ENCODE peak calls at places on chromosome 22, in eight cellular contexts. V is cerebellar nuclear complex, Q is AG04450, P is ecto neural progenitor cell, H is amniotic epithelial cell, I is GM04503, T is Caco-2, L is SK-N-MC. Z is an unnamed sample.

GRCh38 chr22:29172216-29172615 is 33.5 kb upstream of the EMID1 start:
- DNase-seq in V (no peak), Q (no peak), P (no peak), H (no peak), I (no peak), T (no peak), L (no peak), Z (no peak)

GRCh38 chr22:30519842-30520425 is 14.4 kb upstream of the SEC14L4 start:
- DNase-seq in V (no peak), Q (no peak), P (no peak), H (no peak), I (no peak), T (no peak), L (no peak), Z (no peak)

GRCh38 chr22:19850482-19851109 is 4.1 kb downstream of the GNB1L start:
- DNase-seq in V (no peak), Q (no peak), P (no peak), H (no peak), I (no peak), T (no peak), L (no peak), Z (no peak)

GRCh38 chr22:45756558-45756957 is 84.9 kb downstream of the ATXN10 start:
- DNase-seq in V (no peak), Q (no peak), P (no peak), H (no peak), I (no peak), T (no peak), L (no peak), Z (no peak)

GRCh38 chr22:49500942-49501395 is 326.7 kb downstream of the BRD1 start:
- DNase-seq in V (no peak), Q (no peak), P (no peak), H (no peak), I (no peak), T (no peak), L (no peak), Z (no peak)

GRCh38 chr22:43826142-43827093 is 14.3 kb upstream of the EFCAB6 start:
- DNase-seq in V (no peak), Q (no peak), P (no peak), H (peak), I (peak), T (no peak), L (no peak), Z (no peak)

GRCh38 chr22:50522806-50523438 is 2.5 kb downstream of the SCO2 start:
- DNase-seq in V (no peak), Q (no peak), P (no peak), H (no peak), I (no peak), T (no peak), L (no peak), Z (no peak)

GRCh38 chr22:17922925-17923898 is 101.1 kb downstream of the MICAL3 start:
- DNase-seq in V (no peak), Q (peak), P (no peak), H (peak), I (peak), T (no peak), L (no peak), Z (no peak)

GRCh38 chr22:39024923-39025322 is 4.0 kb downstream of the APOBEC3D start:
- DNase-seq in V (no peak), Q (no peak), P (no peak), H (no peak), I (no peak), T (no peak), L (no peak), Z (no peak)

GRCh38 chr22:20584029-20584871 is 76.8 kb downstream of the MED15 start:
- DNase-seq in V (no peak), Q (no peak), P (no peak), H (no peak), I (no peak), T (no peak), L (no peak), Z (no peak)

GRCh38 chr22:22748297-22748743 is 103.9 kb downstream of the GGTLC2 start:
- DNase-seq in V (no peak), Q (peak), P (no peak), H (peak), I (peak), T (peak), L (no peak), Z (no peak)

GRCh38 chr22:42836026-42836425 is 21.0 kb downstream of the ARFGAP3 start:
- DNase-seq in V (no peak), Q (no peak), P (no peak), H (no peak), I (no peak), T (no peak), L (no peak), Z (no peak)

GRCh38 chr22:28978158-28978557 is 83.5 kb downstream of the C22orf31 start:
- DNase-seq in V (no peak), Q (no peak), P (no peak), H (peak), I (no peak), T (no peak), L (no peak), Z (no peak)

GRCh38 chr22:37280718-37281117 is 1.6 kb upstream of the CYTH4 start:
- DNase-seq in V (no peak), Q (no peak), P (no peak), H (no peak), I (no peak), T (no peak), L (no peak), Z (no peak)

GRCh38 chr22:22721681-22722309 is 77.4 kb downstream of the GGTLC2 start:
- DNase-seq in V (no peak), Q (no peak), P (no peak), H (peak), I (no peak), T (no peak), L (no peak), Z (no peak)

GRCh38 chr22:47012589-47013365 is 250.3 kb downstream of the TBC1D22A start:
- DNase-seq in V (no peak), Q (peak), P (no peak), H (peak), I (peak), T (peak), L (no peak), Z (no peak)

GRCh38 chr22:42868751-42869251 is 11.7 kb upstream of the ARFGAP3 start:
- DNase-seq in V (peak), Q (no peak), P (no peak), H (peak), I (no peak), T (no peak), L (no peak), Z (no peak)

GRCh38 chr22:40612291-40612740 is 24.2 kb downstream of the MRTFA start:
- DNase-seq in V (no peak), Q (no peak), P (no peak), H (no peak), I (no peak), T (no peak), L (no peak), Z (no peak)

GRCh38 chr22:30277547-30278344 is 11.1 kb upstream of the OSM start:
- DNase-seq in V (no peak), Q (no peak), P (no peak), H (peak), I (peak), T (no peak), L (no peak), Z (peak)